ENCODE peak calls at places on chromosomes 13 and 19, in five cellular contexts. K, I, Z, T and M are unnamed samples.

GRCh38 chr19:12834976-12835757 is 788 bp upstream of the RTBDN start:
- DNase-seq in K (peak; percentile 73), T (no peak), Z (no peak), I (no peak), M (no peak)

GRCh38 chr19:58335630-58336029 is 8.8 kb downstream of the ZSCAN22 start:
- DNase-seq in T (no peak), Z (no peak), K (no peak), I (no peak), M (no peak)

GRCh38 chr19:47109541-47110375 is 3.8 kb downstream of the ZC3H4 start:
- DNase-seq in K (no peak), Z (no peak), I (no peak), T (no peak), M (no peak)

GRCh38 chr13:73623281-73623680 is 510.9 kb downstream of the KLF12 start:
- DNase-seq in Z (no peak), I (no peak), K (no peak), T (no peak), M (no peak)

GRCh38 chr13:99990045-99990977 is 8.7 kb downstream of the ZIC2 start:
- DNase-seq in I (no peak), Z (no peak), T (no peak), K (peak; percentile 74), M (no peak)

GRCh38 chr13:109719962-109720646 is 66.3 kb downstream of the IRS2 start:
- DNase-seq in T (no peak), I (no peak), K (no peak), Z (no peak), M (no peak)

GRCh38 chr19:19447536-19448237 is 42.2 kb downstream of the GATAD2A start:
- DNase-seq in K (peak; percentile 31), T (no peak), I (no peak), Z (no peak), M (no peak)

GRCh38 chr19:54002495-54003315 is 11.3 kb downstream of the CACNG6 start:
- DNase-seq in I (no peak), Z (no peak), K (no peak), T (no peak), M (no peak)

GRCh38 chr19:37942516-37942902 is 35.5 kb downstream of the SIPA1L3 start:
- DNase-seq in Z (no peak), K (no peak), I (no peak), T (no peak), M (no peak)

GRCh38 chr19:19539738-19540703 is 2.0 kb downstream of the CILP2 start:
- DNase-seq in K (peak; percentile 94), Z (no peak), T (peak; percentile 65), I (peak; percentile 55), M (peak; percentile 90)

GRCh38 chr13:90084684-90085290 is 1262.7 kb upstream of the MIR17HG start:
- DNase-seq in I (no peak), T (no peak), K (no peak), Z (no peak), M (no peak)

GRCh38 chr13:104008571-104009435 is 942.6 kb upstream of the SLC10A2 start:
- DNase-seq in Z (no peak), K (no peak), I (no peak), T (no peak), M (no peak)

GRCh38 chr13:105773887-105774538 is 761.4 kb downstream of the EFNB2 start:
- DNase-seq in I (no peak), T (no peak), K (no peak), Z (no peak), M (no peak)

GRCh38 chr13:77213644-77214043 is 113.2 kb downstream of the MYCBP2 start:
- DNase-seq in T (no peak), K (no peak), I (no peak), Z (no peak), M (no peak)

DNA sequence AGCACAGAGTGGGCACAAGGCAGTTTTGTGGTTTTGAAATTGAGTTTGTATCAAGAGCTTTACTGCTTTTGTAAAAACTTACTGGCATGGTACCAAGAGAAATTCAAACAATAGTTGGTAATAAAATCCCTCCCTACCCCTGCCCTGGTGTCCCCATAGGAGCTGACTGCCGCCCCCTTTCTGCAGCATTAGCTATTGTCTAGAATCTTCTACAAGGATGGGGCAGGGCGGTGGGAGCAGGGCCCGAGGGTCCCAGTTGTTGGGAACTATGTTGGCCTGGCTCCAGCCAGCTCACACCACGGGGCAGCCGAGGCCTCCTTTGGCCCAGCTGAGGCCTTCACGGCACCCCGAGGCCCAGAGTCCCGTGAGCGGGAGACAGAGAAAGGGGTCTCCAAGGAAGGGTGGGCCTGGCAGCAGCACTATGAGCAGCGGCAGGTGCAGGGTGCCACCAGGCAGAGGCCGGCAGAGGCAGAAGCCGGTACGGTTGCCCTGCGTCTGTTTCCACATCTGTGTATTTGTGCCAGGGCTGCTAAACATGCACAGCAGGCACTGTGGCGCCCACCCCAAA is 57.9 kb downstream of the KDM4B start:
- DNase-seq in K (no peak), T (no peak), Z (no peak), I (no peak), M (no peak)
- TF ChIP-seq CTCF in K (peak; percentile 51), T (no peak), Z (no peak), I (no peak), M (no peak)

DNA sequence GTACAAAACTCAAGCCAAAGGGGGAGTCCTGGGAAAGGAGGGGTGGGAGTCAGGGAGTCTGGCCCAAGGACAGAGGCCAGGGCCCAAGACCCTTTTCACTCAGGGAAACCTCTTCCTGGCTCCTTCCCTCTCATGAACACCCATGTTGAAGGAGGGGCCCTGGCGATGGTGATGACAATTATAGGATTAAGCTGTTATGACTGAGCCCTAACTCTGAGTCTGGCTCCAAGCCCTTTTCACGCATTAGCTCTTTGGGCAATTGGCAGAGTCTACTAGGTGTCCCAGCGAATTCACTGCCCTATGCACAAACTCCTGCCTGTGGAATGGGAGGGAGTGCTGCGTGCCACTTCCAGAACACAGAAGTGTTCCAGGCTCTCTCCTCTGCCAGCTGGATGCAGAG is 20.7 kb downstream of the ZNF575 start:
- DNase-seq in I (no peak), K (no peak), T (no peak), Z (no peak), M (no peak)
- H3K27ac ChIP-seq in I (no peak overlapping the region), K (no peak overlapping the region), T (no peak overlapping the region), Z (no peak overlapping the region), M (no peak overlapping the region)

GRCh38 chr13:26186995-26187394 is 35.1 kb downstream of the RNF6 start:
- DNase-seq in I (no peak), Z (no peak), T (no peak), K (peak; percentile 39), M (no peak)
- TF ChIP-seq CTCF in I (no peak), Z (no peak), T (no peak), K (no peak), M (no peak)

GRCh38 chr19:45952691-45953505 is 20.8 kb downstream of the NOVA2 start:
- DNase-seq in K (peak; percentile 96), T (peak; percentile 40), I (peak; percentile 56), Z (no peak), M (peak; percentile 71)

GRCh38 chr19:45952341-45952690 is 21.3 kb downstream of the NOVA2 start:
- DNase-seq in K (no peak), Z (no peak), I (no peak), T (no peak), M (no peak)

GRCh38 chr19:45953676-45954075 is 20.0 kb downstream of the NOVA2 start:
- DNase-seq in Z (no peak), T (no peak), I (no peak), K (no peak), M (no peak)

GRCh38 chr19:45955905-45956608 is 17.6 kb downstream of the NOVA2 start:
- DNase-seq in Z (no peak), K (no peak), T (peak; percentile 63), I (peak; percentile 44), M (peak; percentile 52)

DNA sequence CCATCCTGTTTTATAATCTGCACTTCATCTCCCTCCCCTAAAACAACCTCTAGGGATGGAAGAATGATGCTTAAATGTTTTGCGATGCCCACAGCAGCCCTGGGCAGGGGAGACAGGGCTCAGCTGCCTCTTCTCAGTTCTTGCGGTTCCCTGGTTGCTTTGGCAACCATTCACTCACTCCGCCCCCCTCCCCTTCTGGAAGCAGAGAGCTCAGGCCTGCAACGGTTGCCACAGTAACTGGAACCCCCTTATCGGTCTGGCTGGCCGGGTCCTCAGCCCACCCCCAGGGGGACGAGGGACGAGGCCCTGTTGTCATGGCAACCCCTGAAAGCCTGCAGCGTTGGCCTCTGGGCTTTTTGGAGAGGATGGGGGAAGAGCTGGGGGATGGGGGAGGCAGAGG is 19.5 kb downstream of the NOVA2 start:
- DNase-seq in K (no peak), T (no peak), I (no peak), Z (no peak), M (no peak)
- H3K27ac ChIP-seq in K (no peak overlapping the region), T (peak overlapping the region; percentile 51), I (no peak overlapping the region), Z (no peak overlapping the region), M (no peak overlapping the region)

GRCh38 chr13:84460989-84461388 is 578.7 kb upstream of the SLITRK1 start:
- DNase-seq in I (no peak), K (no peak), T (no peak), Z (no peak), M (no peak)

DNA sequence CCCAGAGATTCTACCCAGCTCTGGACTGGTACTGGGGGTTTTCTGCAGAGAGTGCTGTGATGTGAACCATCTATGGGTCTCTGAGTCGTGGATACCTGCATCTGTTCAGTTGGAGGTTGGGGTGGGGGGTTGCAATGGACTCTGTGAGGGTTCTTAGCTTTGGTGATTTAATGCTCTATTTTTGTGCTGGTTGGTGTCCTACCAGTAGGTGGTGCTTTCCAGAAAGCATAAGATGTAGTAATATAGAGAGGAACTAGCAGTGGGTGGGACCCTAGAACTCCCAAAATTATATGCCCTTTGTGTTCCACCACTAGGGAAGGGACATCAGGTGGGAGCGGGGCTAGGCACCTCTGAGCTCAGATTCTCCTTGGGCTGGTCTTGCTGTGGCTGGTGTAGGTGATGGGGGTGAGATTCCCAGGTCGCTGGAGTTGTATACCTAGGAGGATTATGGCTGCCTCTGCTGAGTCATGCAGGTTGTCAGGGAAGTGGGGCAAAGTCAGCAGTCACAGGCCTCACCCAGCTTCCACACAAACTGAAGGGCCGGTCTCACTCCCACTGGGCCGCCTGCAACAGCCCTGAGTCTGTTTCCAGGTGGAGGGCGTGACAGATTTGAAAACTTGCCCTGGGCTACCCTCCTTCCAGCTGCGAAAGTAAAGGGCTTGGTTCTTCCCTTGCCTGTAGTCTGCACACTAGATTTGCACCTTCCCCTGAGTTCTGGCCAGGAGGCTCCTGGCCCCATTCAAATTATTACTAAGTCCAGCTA is 573.0 kb upstream of the SLITRK1 start:
- DNase-seq in T (no peak), I (no peak), K (no peak), Z (no peak), M (no peak)
- TF ChIP-seq CTCF in T (no peak), I (no peak), K (peak; percentile 48), Z (no peak), M (no peak)

DNA sequence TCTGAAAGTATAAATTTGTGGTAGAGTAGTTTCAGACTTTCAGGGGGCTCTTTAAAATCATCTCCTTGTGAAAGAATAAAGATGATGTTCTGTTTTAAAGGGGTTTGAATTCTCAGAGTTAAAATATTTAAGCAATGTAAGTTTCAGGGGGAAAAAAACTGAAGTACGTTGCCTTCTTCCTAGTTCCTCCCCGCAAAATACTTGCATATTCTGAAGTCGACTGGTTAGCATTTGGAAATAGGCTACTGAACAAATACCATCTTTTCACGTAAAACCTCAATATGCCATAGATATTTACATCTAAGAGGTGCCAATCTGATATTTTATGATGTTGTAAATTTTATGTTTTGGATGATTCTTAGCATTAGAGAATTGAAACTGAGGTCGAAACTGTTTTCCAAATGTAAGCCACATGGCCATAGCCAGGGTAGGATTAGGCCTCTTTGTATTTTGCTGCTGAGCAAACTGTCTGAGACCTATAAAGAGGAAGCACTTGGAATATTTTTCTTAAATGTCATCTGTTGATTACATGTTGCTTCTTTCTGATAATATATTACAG is 138.3 kb downstream of the FLT1 start:
- DNase-seq in I (no peak), T (no peak), K (no peak), Z (no peak), M (no peak)
- H3K27ac ChIP-seq in I (no peak overlapping the region), T (no peak overlapping the region), K (peak overlapping the region; percentile 23), Z (no peak overlapping the region), M (no peak overlapping the region)

GRCh38 chr19:16628183-16628983 is at the start of gene MED26:
- DNase-seq in T (peak; percentile 96), Z (peak; percentile 94), K (peak; percentile 94), I (peak; percentile 94), M (peak; percentile 100)
- TF ChIP-seq CTCF in T (no peak), Z (no peak), K (no peak), I (no peak), M (no peak)